ENCODE peak calls at places on chromosomes 12 and 14, in four cellular contexts. One of them, this sample, is unnamed.

GRCh38 chr14:35419429-35419841 is 14.9 kb upstream of the NFKBIA start:
- DNase-seq in right atrium auricular region: no peak
- DNase-seq in ovary: no peak
- DNase-seq in brain microvascular endothelial cell: no peak
- DNase-seq in this sample: no peak

GRCh38 chr12:130412384-130412783 is 74.7 kb downstream of the PIWIL1 start:
- DNase-seq in right atrium auricular region: peak; percentile 11
- DNase-seq in brain microvascular endothelial cell: no peak
- DNase-seq in ovary: no peak
- DNase-seq in this sample: no peak

GRCh38 chr14:73059326-73059725 is 992 bp downstream of the RBM25 start:
- DNase-seq in ovary: no peak
- DNase-seq in right atrium auricular region: no peak
- DNase-seq in brain microvascular endothelial cell: no peak
- DNase-seq in this sample: no peak

GRCh38 chr12:108589028-108589839 is 8.7 kb downstream of the TMEM119 start:
- DNase-seq in brain microvascular endothelial cell: no peak
- DNase-seq in right atrium auricular region: no peak
- DNase-seq in ovary: peak; percentile 59
- DNase-seq in this sample: no peak

GRCh38 chr12:46771268-46771837 is 54.4 kb downstream of the SLC38A4 start:
- DNase-seq in right atrium auricular region: no peak
- DNase-seq in ovary: no peak
- DNase-seq in brain microvascular endothelial cell: no peak
- DNase-seq in this sample: no peak

GRCh38 chr14:58730793-58731464 is 93.2 kb downstream of the DACT1 start:
- DNase-seq in right atrium auricular region: no peak
- DNase-seq in ovary: no peak
- DNase-seq in brain microvascular endothelial cell: no peak
- DNase-seq in this sample: no peak

GRCh38 chr14:67410313-67410712 is 1.7 kb downstream of the PLEK2 start:
- DNase-seq in brain microvascular endothelial cell: no peak
- DNase-seq in ovary: no peak
- DNase-seq in right atrium auricular region: no peak
- DNase-seq in this sample: no peak

GRCh38 chr12:119678459-119678858 is 10.5 kb downstream of the PRKAB1 start:
- DNase-seq in brain microvascular endothelial cell: no peak
- DNase-seq in right atrium auricular region: no peak
- DNase-seq in ovary: no peak
- DNase-seq in this sample: no peak

GRCh38 chr14:92633724-92634123 is 114.7 kb downstream of the LGMN start:
- DNase-seq in ovary: no peak
- DNase-seq in brain microvascular endothelial cell: no peak
- DNase-seq in right atrium auricular region: no peak
- DNase-seq in this sample: no peak

GRCh38 chr12:125185740-125186470 is 120.7 kb downstream of the AACS start:
- DNase-seq in brain microvascular endothelial cell: peak; percentile 18
- DNase-seq in right atrium auricular region: no peak
- DNase-seq in ovary: peak; percentile 49
- DNase-seq in this sample: peak; percentile 88

GRCh38 chr12:10098762-10099161 is at the start of gene CLEC1A:
- DNase-seq in ovary: peak; percentile 50
- DNase-seq in right atrium auricular region: no peak
- DNase-seq in brain microvascular endothelial cell: no peak
- DNase-seq in this sample: peak; percentile 27

GRCh38 chr14:85607571-85608219 is 77.8 kb downstream of the FLRT2 start:
- DNase-seq in brain microvascular endothelial cell: peak; percentile 69
- DNase-seq in ovary: no peak
- DNase-seq in right atrium auricular region: no peak
- DNase-seq in this sample: no peak

GRCh38 chr14:90578283-90578985 is 181.6 kb downstream of the CALM1 start:
- DNase-seq in ovary: no peak
- DNase-seq in right atrium auricular region: no peak
- DNase-seq in brain microvascular endothelial cell: no peak
- DNase-seq in this sample: no peak

GRCh38 chr14:103361868-103362267 is 23.3 kb upstream of the MARK3 start:
- DNase-seq in brain microvascular endothelial cell: peak; percentile 94
- DNase-seq in ovary: no peak
- DNase-seq in right atrium auricular region: no peak
- DNase-seq in this sample: no peak

GRCh38 chr14:91883770-91884169 is 16.4 kb upstream of the TC2N start:
- DNase-seq in ovary: no peak
- DNase-seq in right atrium auricular region: peak; percentile 87
- DNase-seq in brain microvascular endothelial cell: no peak
- DNase-seq in this sample: no peak

GRCh38 chr14:105857223-105857815 is 330.9 kb downstream of the TMEM121 start:
- DNase-seq in brain microvascular endothelial cell: no peak
- DNase-seq in ovary: peak; percentile 13
- DNase-seq in right atrium auricular region: no peak
- DNase-seq in this sample: no peak

GRCh38 chr12:74537126-74537706 is 419 bp upstream of the ATXN7L3B start:
- DNase-seq in brain microvascular endothelial cell: peak; percentile 53
- DNase-seq in right atrium auricular region: no peak
- DNase-seq in ovary: no peak
- DNase-seq in this sample: peak; percentile 21

GRCh38 chr14:50828738-50829471 is 2.1 kb downstream of the NIN start:
- DNase-seq in right atrium auricular region: no peak
- DNase-seq in brain microvascular endothelial cell: no peak
- DNase-seq in ovary: no peak
- DNase-seq in this sample: no peak

GRCh38 chr12:68470664-68471328 is 138.6 kb upstream of the MDM1 start:
- DNase-seq in right atrium auricular region: no peak
- DNase-seq in ovary: no peak
- DNase-seq in brain microvascular endothelial cell: no peak
- DNase-seq in this sample: no peak

GRCh38 chr14:46653031-46653775 is 1.6 kb upstream of the RPL10L start:
- DNase-seq in brain microvascular endothelial cell: no peak
- DNase-seq in right atrium auricular region: no peak
- DNase-seq in ovary: no peak
- DNase-seq in this sample: no peak

GRCh38 chr12:27304856-27305255 is 27.8 kb upstream of the BMAL2 start:
- DNase-seq in right atrium auricular region: no peak
- DNase-seq in brain microvascular endothelial cell: no peak
- DNase-seq in ovary: no peak
- DNase-seq in this sample: no peak

GRCh38 chr12:65952737-65953209 is 128.5 kb downstream of the HMGA2 start:
- DNase-seq in right atrium auricular region: no peak
- DNase-seq in ovary: no peak
- DNase-seq in brain microvascular endothelial cell: peak; percentile 68
- DNase-seq in this sample: no peak

GRCh38 chr14:56491299-56492285 is 88.0 kb upstream of the TMEM260 start:
- DNase-seq in ovary: no peak
- DNase-seq in right atrium auricular region: no peak
- DNase-seq in brain microvascular endothelial cell: peak; percentile 65
- DNase-seq in this sample: peak; percentile 90

GRCh38 chr14:73241481-73242165 is 4.3 kb downstream of the PAPLN start:
- DNase-seq in right atrium auricular region: no peak
- DNase-seq in ovary: peak; percentile 37
- DNase-seq in brain microvascular endothelial cell: no peak
- DNase-seq in this sample: no peak

GRCh38 chr14:58362798-58363412 is 32.8 kb upstream of the TOMM20L start:
- DNase-seq in brain microvascular endothelial cell: no peak
- DNase-seq in ovary: no peak
- DNase-seq in right atrium auricular region: no peak
- DNase-seq in this sample: no peak

GRCh38 chr12:52232233-52232915 is 669 bp upstream of the KRT7 start:
- DNase-seq in brain microvascular endothelial cell: no peak
- DNase-seq in right atrium auricular region: no peak
- DNase-seq in ovary: no peak
- DNase-seq in this sample: no peak

GRCh38 chr14:32075636-32076277 is 1.3 kb upstream of the ARHGAP5 start:
- DNase-seq in ovary: peak; percentile 75
- DNase-seq in brain microvascular endothelial cell: peak; percentile 5
- DNase-seq in right atrium auricular region: peak; percentile 58
- DNase-seq in this sample: peak; percentile 20

GRCh38 chr14:48035836-48036235 is 360.4 kb upstream of the MDGA2 start:
- DNase-seq in ovary: no peak
- DNase-seq in brain microvascular endothelial cell: no peak
- DNase-seq in right atrium auricular region: no peak
- DNase-seq in this sample: no peak

GRCh38 chr12:100427078-100427477 is 46.6 kb upstream of the NR1H4 start:
- DNase-seq in right atrium auricular region: no peak
- DNase-seq in ovary: no peak
- DNase-seq in brain microvascular endothelial cell: peak; percentile 67
- DNase-seq in this sample: no peak

GRCh38 chr14:105144666-105145380 is 23.8 kb downstream of the JAG2 start:
- DNase-seq in brain microvascular endothelial cell: no peak
- DNase-seq in right atrium auricular region: no peak
- DNase-seq in ovary: peak; percentile 21
- DNase-seq in this sample: no peak

GRCh38 chr14:76900406-76901085 is 74.3 kb downstream of the LRRC74A start:
- DNase-seq in ovary: no peak
- DNase-seq in right atrium auricular region: no peak
- DNase-seq in brain microvascular endothelial cell: no peak
- DNase-seq in this sample: no peak

GRCh38 chr14:59305836-59306555 is 117.5 kb downstream of the DAAM1 start:
- DNase-seq in brain microvascular endothelial cell: no peak
- DNase-seq in right atrium auricular region: no peak
- DNase-seq in ovary: no peak
- DNase-seq in this sample: no peak

GRCh38 chr12:48197967-48198618 is 5.0 kb downstream of the OR10AD1 start:
- DNase-seq in right atrium auricular region: peak; percentile 100
- DNase-seq in brain microvascular endothelial cell: peak; percentile 92
- DNase-seq in ovary: peak; percentile 96
- DNase-seq in this sample: peak; percentile 90

GRCh38 chr14:89773644-89774316 is 180.8 kb downstream of the EFCAB11 start:
- DNase-seq in right atrium auricular region: no peak
- DNase-seq in ovary: no peak
- DNase-seq in brain microvascular endothelial cell: peak; percentile 50
- DNase-seq in this sample: no peak

GRCh38 chr14:75717729-75718128 is 56.7 kb downstream of the TTLL5 start:
- DNase-seq in ovary: no peak
- DNase-seq in right atrium auricular region: no peak
- DNase-seq in brain microvascular endothelial cell: no peak
- DNase-seq in this sample: no peak

GRCh38 chr12:90621927-90622326 is 333.0 kb downstream of the CCER1 start:
- DNase-seq in brain microvascular endothelial cell: peak; percentile 11
- DNase-seq in ovary: no peak
- DNase-seq in right atrium auricular region: no peak
- DNase-seq in this sample: no peak

GRCh38 chr12:131747276-131747675 is 36.4 kb downstream of the SFSWAP start:
- DNase-seq in ovary: no peak
- DNase-seq in brain microvascular endothelial cell: no peak
- DNase-seq in right atrium auricular region: no peak
- DNase-seq in this sample: no peak
- H3K36me3 ChIP-seq in ovary: no peaks in the 10 kb centered on the region
- H3K36me3 ChIP-seq in brain microvascular endothelial cell: peaks cover 32% of the 10 kb centered on the region
- H3K36me3 ChIP-seq in right atrium auricular region: peaks cover 70% of the 10 kb centered on the region
- H3K36me3 ChIP-seq in this sample: peaks cover 29% of the 10 kb centered on the region

GRCh38 chr12:7142057-7142644 is 12.0 kb downstream of the CLSTN3 start:
- DNase-seq in right atrium auricular region: no peak
- DNase-seq in ovary: peak; percentile 52
- DNase-seq in brain microvascular endothelial cell: peak; percentile 41
- DNase-seq in this sample: peak; percentile 39

GRCh38 chr12:7141351-7142005 is 11.3 kb downstream of the CLSTN3 start:
- DNase-seq in right atrium auricular region: no peak
- DNase-seq in brain microvascular endothelial cell: no peak
- DNase-seq in ovary: no peak
- DNase-seq in this sample: no peak

GRCh38 chr12:7137868-7138267 is 7.7 kb downstream of the CLSTN3 start:
- DNase-seq in ovary: no peak
- DNase-seq in brain microvascular endothelial cell: no peak
- DNase-seq in right atrium auricular region: no peak
- DNase-seq in this sample: no peak

GRCh38 chr12:7136676-7137075 is 6.5 kb downstream of the CLSTN3 start:
- DNase-seq in ovary: no peak
- DNase-seq in brain microvascular endothelial cell: no peak
- DNase-seq in right atrium auricular region: no peak
- DNase-seq in this sample: no peak

GRCh38 chr12:7139213-7139612 is 9.0 kb downstream of the CLSTN3 start:
- DNase-seq in brain microvascular endothelial cell: no peak
- DNase-seq in right atrium auricular region: no peak
- DNase-seq in ovary: no peak
- DNase-seq in this sample: no peak
- H3K36me3 ChIP-seq in brain microvascular endothelial cell: no peaks in the 10 kb centered on the region
- H3K36me3 ChIP-seq in right atrium auricular region: no peaks in the 10 kb centered on the region
- H3K36me3 ChIP-seq in ovary: no peaks in the 10 kb centered on the region
- H3K36me3 ChIP-seq in this sample: peaks cover 80% of the 10 kb centered on the region

DNA sequence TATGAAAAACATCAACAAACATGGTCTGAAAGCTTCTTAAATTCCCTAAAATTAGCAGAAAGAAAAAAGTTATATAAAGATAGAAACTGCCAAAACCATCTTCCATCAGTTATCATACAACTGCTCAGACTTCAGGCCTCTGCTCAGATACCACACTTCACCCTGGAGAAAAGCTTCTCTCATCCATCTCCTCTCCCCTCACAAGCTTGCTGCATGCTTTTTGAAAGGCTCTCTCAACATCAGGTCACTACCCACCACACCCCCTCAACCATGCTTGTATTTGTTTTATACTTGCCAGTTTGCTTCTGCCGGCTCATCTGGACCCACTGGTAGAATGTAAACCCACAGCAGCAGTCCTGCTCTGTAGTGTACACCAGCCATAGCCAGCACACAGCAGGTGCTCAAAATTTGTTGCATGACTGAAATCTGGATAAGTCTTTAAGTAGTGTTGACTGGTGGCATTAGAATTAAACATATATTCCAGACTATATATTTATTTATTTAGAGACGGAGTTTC is 8.8 kb downstream of the PPP1CC start:
- DNase-seq in brain microvascular endothelial cell: no peak
- DNase-seq in ovary: no peak
- DNase-seq in right atrium auricular region: peak; percentile 9
- DNase-seq in this sample: no peak
- H3K36me3 ChIP-seq in brain microvascular endothelial cell: peaks cover 23% of the 10 kb centered on the region
- H3K36me3 ChIP-seq in ovary: no peaks in the 10 kb centered on the region
- H3K36me3 ChIP-seq in right atrium auricular region: peaks cover 27% of the 10 kb centered on the region
- H3K36me3 ChIP-seq in this sample: peaks cover 20% of the 10 kb centered on the region

DNA sequence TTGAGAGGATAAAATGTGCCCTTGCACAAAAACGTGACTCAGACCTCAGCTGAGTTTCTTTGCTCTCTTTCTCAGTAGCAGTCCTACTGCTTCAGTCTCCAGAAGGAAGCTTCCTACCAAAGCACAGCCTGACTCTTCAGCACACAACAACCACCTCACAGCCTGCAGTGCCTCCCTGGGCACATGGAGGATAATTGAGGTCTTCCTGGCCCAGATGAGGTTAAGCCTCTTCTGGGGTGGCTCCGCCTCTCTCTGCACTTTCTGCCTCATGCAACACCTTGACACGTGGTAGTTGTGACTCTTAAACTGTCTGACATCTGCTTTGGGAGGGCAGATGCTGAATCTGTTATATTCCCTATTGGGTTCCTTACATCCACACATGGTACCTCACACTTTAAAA is 33.8 kb downstream of the GIT2 start:
- DNase-seq in brain microvascular endothelial cell: no peak
- DNase-seq in right atrium auricular region: no peak
- DNase-seq in ovary: no peak
- DNase-seq in this sample: no peak
- H3K36me3 ChIP-seq in brain microvascular endothelial cell: peaks cover 28% of the 10 kb centered on the region
- H3K36me3 ChIP-seq in right atrium auricular region: peaks cover 59% of the 10 kb centered on the region
- H3K36me3 ChIP-seq in ovary: no peaks in the 10 kb centered on the region
- H3K36me3 ChIP-seq in this sample: peaks cover 9% of the 10 kb centered on the region

This sample was measured in neuronal stem cell.